ENCODE peak calls at places on chromosomes 11 and 22, in five cellular contexts. V is GM12865, L is AG09309, R is NCI-H1436, I is cardiac muscle cell. A is an unnamed sample.

GRCh38 chr11:107224836-107225235 is 206.6 kb upstream of the GUCY1A2 start:
- DNase-seq in V (no peak), L (no peak), R (no peak), I (no peak), A (no peak)

GRCh38 chr22:46377566-46378498 is 42.3 kb downstream of the TRMU start:
- DNase-seq in V (no peak), L (no peak), R (no peak), I (peak), A (no peak)

GRCh38 chr22:25841775-25842174 is 99.8 kb downstream of the MYO18B start:
- DNase-seq in V (no peak), L (no peak), R (no peak), I (no peak), A (no peak)

GRCh38 chr11:108198833-108199232 is 23.6 kb downstream of the NPAT start:
- DNase-seq in V (no peak), L (no peak), R (no peak), I (no peak), A (no peak)

GRCh38 chr11:72111803-72112540 is 523 bp downstream of the ANAPC15 start:
- DNase-seq in V (peak), L (peak), R (peak), I (peak), A (peak)

GRCh38 chr22:48393041-48393370 is 1434.7 kb downstream of the BRD1 start:
- DNase-seq in V (no peak), L (no peak), R (no peak), I (no peak), A (no peak)

GRCh38 chr11:118913411-118914125 is 12.2 kb downstream of the BCL9L start:
- DNase-seq in V (no peak), L (no peak), R (no peak), I (no peak), A (no peak)

GRCh38 chr11:78549624-78550409 is 24.8 kb downstream of the NARS2 start:
- DNase-seq in V (no peak), L (no peak), R (no peak), I (peak), A (no peak)

GRCh38 chr11:86408845-86409244 is 34.2 kb downstream of the CCDC81 start:
- DNase-seq in V (no peak), L (no peak), R (no peak), I (no peak), A (no peak)

GRCh38 chr11:2825886-2826678 is 59.5 kb downstream of the CDKN1C start:
- DNase-seq in V (no peak), L (peak), R (no peak), I (no peak), A (peak)

GRCh38 chr11:34787899-34788298 is 128.3 kb downstream of the APIP start:
- DNase-seq in V (no peak), L (no peak), R (no peak), I (no peak), A (no peak)

GRCh38 chr11:57001674-57002401 is 13.1 kb downstream of the OR5AK2 start:
- DNase-seq in V (no peak), L (no peak), R (no peak), I (no peak), A (no peak)

GRCh38 chr11:124899376-124900145 is 1.9 kb upstream of the ROBO4 start:
- DNase-seq in V (no peak), L (no peak), R (no peak), I (no peak), A (no peak)

GRCh38 chr11:129257512-129257911 is 65.4 kb upstream of the ARHGAP32 start:
- DNase-seq in V (no peak), L (no peak), R (no peak), I (no peak), A (no peak)

GRCh38 chr22:19271856-19272535 is 19.5 kb downstream of the CLTCL1 start:
- DNase-seq in V (no peak), L (no peak), R (no peak), I (no peak), A (no peak)

GRCh38 chr11:73156114-73156513 is 14.0 kb upstream of the FCHSD2 start:
- DNase-seq in V (peak), L (no peak), R (no peak), I (no peak), A (no peak)

GRCh38 chr11:65642014-65642671 is 4.2 kb downstream of the SIPA1 start:
- DNase-seq in V (no peak), L (no peak), R (no peak), I (peak), A (no peak)

GRCh38 chr11:8610532-8611116 is 16.6 kb upstream of the STK33 start:
- DNase-seq in V (no peak), L (no peak), R (peak), I (no peak), A (no peak)

GRCh38 chr11:65530157-65530496 is 5.2 kb downstream of the SCYL1 start:
- DNase-seq in V (no peak), L (no peak), R (no peak), I (no peak), A (no peak)

GRCh38 chr11:7513210-7514098 is at the start of gene PPFIBP2:
- DNase-seq in V (peak), L (no peak), R (peak), I (peak), A (peak)

GRCh38 chr11:6812391-6813005 is 13.0 kb upstream of the OR6A2 start:
- DNase-seq in V (peak), L (no peak), R (peak), I (peak), A (no peak)

GRCh38 chr22:35555351-35555915 is 14.8 kb downstream of the RASD2 start:
- DNase-seq in V (no peak), L (no peak), R (no peak), I (no peak), A (no peak)

GRCh38 chr22:39567135-39567946 is 3.2 kb upstream of the CACNA1I start:
- DNase-seq in V (peak), L (no peak), R (peak), I (no peak), A (no peak)

GRCh38 chr11:62124186-62125113 is 639 bp downstream of the INCENP start:
- DNase-seq in V (peak), L (no peak), R (no peak), I (peak), A (no peak)

GRCh38 chr22:50713571-50714056 is 24.4 kb upstream of the ACR start:
- DNase-seq in V (no peak), L (no peak), R (no peak), I (no peak), A (no peak)

GRCh38 chr11:122229611-122230386 is 113.8 kb upstream of the BLID start:
- DNase-seq in V (no peak), L (no peak), R (peak), I (no peak), A (peak)

GRCh38 chr11:116700586-116701220 is 72.1 kb downstream of the BUD13 start:
- DNase-seq in V (no peak), L (no peak), R (no peak), I (no peak), A (no peak)

GRCh38 chr11:128521697-128522062 is 65.7 kb downstream of the ETS1 start:
- DNase-seq in V (peak), L (no peak), R (no peak), I (no peak), A (no peak)

GRCh38 chr11:8267280-8267679 is 3.6 kb upstream of the LMO1 start:
- DNase-seq in V (no peak), L (no peak), R (no peak), I (no peak), A (no peak)

GRCh38 chr11:13550761-13551160 is 55.0 kb upstream of the PTH start:
- DNase-seq in V (no peak), L (no peak), R (no peak), I (no peak), A (no peak)

GRCh38 chr11:12473366-12473765 is 96.0 kb downstream of the PARVA start:
- DNase-seq in V (no peak), L (no peak), R (no peak), I (no peak), A (no peak)

GRCh38 chr11:64122411-64123101 is 43.4 kb downstream of the MACROD1 start:
- DNase-seq in V (no peak), L (no peak), R (peak), I (peak), A (no peak)

GRCh38 chr11:109320595-109320994 is 101.4 kb upstream of the C11orf87 start:
- DNase-seq in V (no peak), L (peak), R (no peak), I (no peak), A (no peak)

GRCh38 chr11:97794876-97795275 is 1225.9 kb upstream of the CNTN5 start:
- DNase-seq in V (no peak), L (no peak), R (no peak), I (peak), A (no peak)

GRCh38 chr11:70292863-70293262 is 22.4 kb downstream of the PPFIA1 start:
- DNase-seq in V (no peak), L (no peak), R (no peak), I (no peak), A (no peak)

GRCh38 chr11:20363149-20363499 is 390 bp upstream of the HTATIP2 start:
- DNase-seq in V (no peak), L (no peak), R (no peak), I (no peak), A (no peak)

GRCh38 chr11:56543157-56543556 is at the start of gene OR5M11:
- DNase-seq in V (no peak), L (no peak), R (no peak), I (no peak), A (no peak)

GRCh38 chr11:131389582-131389981 is 19.2 kb downstream of the NTM start:
- DNase-seq in V (no peak), L (no peak), R (no peak), I (no peak), A (no peak)